ENCODE peak calls at places on chromosomes 12 and 14, in six cellular contexts. One of them, this sample, is unnamed.

GRCh38 chr14:80275208-80275850 is 64.0 kb upstream of the DIO2 start:
- DNase-seq in mesenchymal stem cell: peak; percentile 3
- DNase-seq in OCI-LY7: no peak
- DNase-seq in Caco-2: no peak
- DNase-seq in pancreas: no peak
- DNase-seq in SK-N-SH: no peak
- DNase-seq in this sample: no peak

GRCh38 chr14:22886500-22887259 is 3.7 kb downstream of the REM2 start:
- DNase-seq in mesenchymal stem cell: peak; percentile 70
- DNase-seq in OCI-LY7: peak; percentile 86
- DNase-seq in Caco-2: peak; percentile 75
- DNase-seq in pancreas: peak; percentile 78
- DNase-seq in SK-N-SH: peak; percentile 93
- DNase-seq in this sample: peak; percentile 94

GRCh38 chr14:62103497-62103896 is 341.3 kb downstream of the SNAPC1 start:
- DNase-seq in mesenchymal stem cell: no peak
- DNase-seq in OCI-LY7: no peak
- DNase-seq in Caco-2: no peak
- DNase-seq in pancreas: no peak
- DNase-seq in SK-N-SH: no peak
- DNase-seq in this sample: no peak

GRCh38 chr14:37590810-37591139 is 4.3 kb downstream of the FOXA1 start:
- DNase-seq in mesenchymal stem cell: no peak
- DNase-seq in OCI-LY7: no peak
- DNase-seq in Caco-2: no peak
- DNase-seq in pancreas: no peak
- DNase-seq in SK-N-SH: no peak
- DNase-seq in this sample: no peak

GRCh38 chr14:52304248-52304904 is 9.7 kb upstream of the PTGER2 start:
- DNase-seq in mesenchymal stem cell: no peak
- DNase-seq in OCI-LY7: no peak
- DNase-seq in Caco-2: no peak
- DNase-seq in pancreas: no peak
- DNase-seq in SK-N-SH: no peak
- DNase-seq in this sample: no peak

GRCh38 chr14:91254456-91254855 is 10.0 kb upstream of the GPR68 start:
- DNase-seq in mesenchymal stem cell: no peak
- DNase-seq in OCI-LY7: peak; percentile 47
- DNase-seq in Caco-2: no peak
- DNase-seq in pancreas: no peak
- DNase-seq in SK-N-SH: no peak
- DNase-seq in this sample: no peak

GRCh38 chr14:34169561-34169960 is 218.7 kb upstream of the EGLN3 start:
- DNase-seq in mesenchymal stem cell: no peak
- DNase-seq in OCI-LY7: no peak
- DNase-seq in Caco-2: no peak
- DNase-seq in pancreas: no peak
- DNase-seq in SK-N-SH: no peak
- DNase-seq in this sample: no peak

GRCh38 chr12:46360908-46361666 is 11.5 kb downstream of the SLC38A2 start:
- DNase-seq in mesenchymal stem cell: no peak
- DNase-seq in OCI-LY7: peak; percentile 49
- DNase-seq in Caco-2: no peak
- DNase-seq in pancreas: no peak
- DNase-seq in SK-N-SH: no peak
- DNase-seq in this sample: no peak

GRCh38 chr12:29714966-29715365 is 68.8 kb downstream of the TMTC1 start:
- DNase-seq in mesenchymal stem cell: no peak
- DNase-seq in OCI-LY7: no peak
- DNase-seq in Caco-2: no peak
- DNase-seq in pancreas: no peak
- DNase-seq in SK-N-SH: no peak
- DNase-seq in this sample: no peak

GRCh38 chr12:53532524-53533445 is 25.5 kb upstream of the NPFF start:
- DNase-seq in mesenchymal stem cell: no peak
- DNase-seq in OCI-LY7: no peak
- DNase-seq in Caco-2: no peak
- DNase-seq in pancreas: no peak
- DNase-seq in SK-N-SH: no peak
- DNase-seq in this sample: no peak

GRCh38 chr14:76500480-76500879 is 124.5 kb downstream of the ESRRB start:
- DNase-seq in mesenchymal stem cell: no peak
- DNase-seq in OCI-LY7: no peak
- DNase-seq in Caco-2: peak; percentile 20
- DNase-seq in pancreas: no peak
- DNase-seq in SK-N-SH: no peak
- DNase-seq in this sample: no peak

GRCh38 chr14:74583689-74584434 is 28.2 kb downstream of the LTBP2 start:
- DNase-seq in mesenchymal stem cell: peak; percentile 73
- DNase-seq in OCI-LY7: no peak
- DNase-seq in Caco-2: no peak
- DNase-seq in pancreas: no peak
- DNase-seq in SK-N-SH: no peak
- DNase-seq in this sample: no peak

GRCh38 chr12:130506844-130507243 is 169.2 kb downstream of the PIWIL1 start:
- DNase-seq in mesenchymal stem cell: no peak
- DNase-seq in OCI-LY7: peak; percentile 3
- DNase-seq in Caco-2: peak; percentile 56
- DNase-seq in pancreas: no peak
- DNase-seq in SK-N-SH: no peak
- DNase-seq in this sample: no peak

GRCh38 chr14:105060751-105061427 is 4.3 kb downstream of the GPR132 start:
- DNase-seq in mesenchymal stem cell: no peak
- DNase-seq in OCI-LY7: peak; percentile 69
- DNase-seq in Caco-2: no peak
- DNase-seq in pancreas: no peak
- DNase-seq in SK-N-SH: peak; percentile 67
- DNase-seq in this sample: peak; percentile 73

GRCh38 chr14:105063041-105063440 is 2.2 kb downstream of the GPR132 start:
- DNase-seq in mesenchymal stem cell: no peak
- DNase-seq in OCI-LY7: no peak
- DNase-seq in Caco-2: no peak
- DNase-seq in pancreas: no peak
- DNase-seq in SK-N-SH: no peak
- DNase-seq in this sample: no peak

GRCh38 chr14:105064001-105064400 is 1.2 kb downstream of the GPR132 start:
- DNase-seq in mesenchymal stem cell: no peak
- DNase-seq in OCI-LY7: no peak
- DNase-seq in Caco-2: no peak
- DNase-seq in pancreas: no peak
- DNase-seq in SK-N-SH: no peak
- DNase-seq in this sample: no peak

GRCh38 chr14:105061428-105062047 is 3.7 kb downstream of the GPR132 start:
- DNase-seq in mesenchymal stem cell: no peak
- DNase-seq in OCI-LY7: no peak
- DNase-seq in Caco-2: peak; percentile 23
- DNase-seq in pancreas: no peak
- DNase-seq in SK-N-SH: no peak
- DNase-seq in this sample: no peak

DNA sequence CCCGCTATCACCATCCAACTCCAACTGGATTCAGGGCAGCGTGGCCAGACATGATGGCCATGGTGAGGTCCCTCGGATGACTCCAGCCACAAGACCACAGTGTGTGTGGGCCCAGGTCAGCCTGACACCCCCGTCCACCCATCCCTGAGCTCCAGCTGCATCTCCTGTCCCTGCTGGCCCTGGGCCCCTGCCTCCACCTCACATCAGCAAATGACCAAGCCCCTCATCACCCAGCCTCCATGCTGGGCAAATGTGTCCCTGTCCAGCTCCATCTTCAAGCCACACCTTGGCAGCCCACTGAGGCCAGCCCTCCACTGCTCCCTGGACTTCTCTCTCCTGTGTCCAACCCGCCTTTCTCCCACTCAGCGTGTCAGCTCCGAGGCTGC is 3.2 kb downstream of the GPR132 start:
- DNase-seq in mesenchymal stem cell: no peak
- DNase-seq in OCI-LY7: no peak
- DNase-seq in Caco-2: no peak
- DNase-seq in pancreas: no peak
- DNase-seq in SK-N-SH: no peak
- DNase-seq in this sample: no peak
- H3K4me3 ChIP-seq in mesenchymal stem cell: no peak overlapping the region
- H3K4me3 ChIP-seq in OCI-LY7: no peak overlapping the region
- H3K4me3 ChIP-seq in Caco-2: no peak overlapping the region
- H3K4me3 ChIP-seq in pancreas: no peak overlapping the region
- H3K4me3 ChIP-seq in SK-N-SH: no peak overlapping the region
- H3K4me3 ChIP-seq in this sample: no peak overlapping the region

DNA sequence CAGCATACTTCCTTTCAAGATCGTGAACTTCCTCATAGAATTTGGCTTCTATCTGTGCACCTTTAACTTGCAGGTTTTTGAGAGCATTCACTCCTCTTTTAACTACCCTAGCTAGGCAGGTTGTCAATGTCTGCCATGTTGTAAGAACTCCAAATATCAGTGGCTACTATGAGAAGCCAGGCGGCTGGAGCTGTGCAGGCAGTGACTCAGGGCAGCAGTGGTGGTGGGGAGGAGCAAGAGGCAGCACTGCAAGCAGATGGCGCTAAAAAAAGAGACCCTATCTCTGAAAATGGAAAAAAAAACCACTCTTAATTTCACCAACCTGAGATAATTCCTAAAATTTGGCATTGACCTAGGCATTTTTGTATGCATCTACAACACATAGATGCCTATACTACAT is 28.5 kb downstream of the YARS2 start:
- DNase-seq in mesenchymal stem cell: no peak
- DNase-seq in OCI-LY7: no peak
- DNase-seq in Caco-2: no peak
- DNase-seq in pancreas: no peak
- DNase-seq in SK-N-SH: no peak
- DNase-seq in this sample: no peak
- H3K36me3 ChIP-seq in mesenchymal stem cell: peaks cover 9% of the 10 kb centered on the region
- H3K36me3 ChIP-seq in OCI-LY7: peaks cover 81% of the 10 kb centered on the region
- H3K36me3 ChIP-seq in Caco-2: no peaks in the 10 kb centered on the region
- H3K36me3 ChIP-seq in pancreas: peaks cover 6% of the 10 kb centered on the region
- H3K36me3 ChIP-seq in SK-N-SH: peaks cover 49% of the 10 kb centered on the region
- H3K36me3 ChIP-seq in this sample: peaks cover 6% of the 10 kb centered on the region

DNA sequence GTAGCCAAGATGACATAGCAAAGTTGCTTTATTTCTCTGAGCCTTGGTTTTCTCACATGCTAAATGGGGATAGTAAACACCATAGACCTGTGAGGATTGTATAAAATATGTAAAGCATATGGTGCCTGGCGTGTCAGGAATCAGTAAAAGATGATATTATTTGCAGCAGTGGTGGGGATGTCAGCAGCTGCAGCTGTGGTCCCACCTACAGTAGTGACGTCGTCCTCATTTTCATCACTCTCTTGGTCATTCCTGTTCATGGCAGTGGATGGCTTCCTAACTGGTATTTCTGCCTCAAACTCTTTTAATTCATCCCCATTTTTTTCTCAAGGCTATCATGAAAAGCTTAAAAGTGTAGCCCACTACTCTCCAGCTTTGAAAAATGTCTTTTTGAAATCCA is 12.1 kb downstream of the BMAL2 start:
- DNase-seq in mesenchymal stem cell: no peak
- DNase-seq in OCI-LY7: no peak
- DNase-seq in Caco-2: no peak
- DNase-seq in pancreas: no peak
- DNase-seq in SK-N-SH: no peak
- DNase-seq in this sample: no peak
- H3K4me3 ChIP-seq in mesenchymal stem cell: no peak overlapping the region
- H3K4me3 ChIP-seq in OCI-LY7: no peak overlapping the region
- H3K4me3 ChIP-seq in Caco-2: no peak overlapping the region
- H3K4me3 ChIP-seq in pancreas: no peak overlapping the region
- H3K4me3 ChIP-seq in SK-N-SH: no peak overlapping the region
- H3K4me3 ChIP-seq in this sample: no peak overlapping the region

GRCh38 chr14:102907303-102907844 is 15.1 kb upstream of the AMN start:
- DNase-seq in mesenchymal stem cell: no peak
- DNase-seq in OCI-LY7: no peak
- DNase-seq in Caco-2: no peak
- DNase-seq in pancreas: no peak
- DNase-seq in SK-N-SH: no peak
- DNase-seq in this sample: peak; percentile 52

GRCh38 chr14:102903889-102904512 is 18.5 kb upstream of the AMN start:
- DNase-seq in mesenchymal stem cell: no peak
- DNase-seq in OCI-LY7: no peak
- DNase-seq in Caco-2: no peak
- DNase-seq in pancreas: no peak
- DNase-seq in SK-N-SH: no peak
- DNase-seq in this sample: peak; percentile 39

GRCh38 chr14:102903248-102903888 is 19.1 kb upstream of the AMN start:
- DNase-seq in mesenchymal stem cell: no peak
- DNase-seq in OCI-LY7: no peak
- DNase-seq in Caco-2: no peak
- DNase-seq in pancreas: no peak
- DNase-seq in SK-N-SH: peak; percentile 24
- DNase-seq in this sample: peak; percentile 58

GRCh38 chr14:102906616-102907302 is 15.7 kb upstream of the AMN start:
- DNase-seq in mesenchymal stem cell: no peak
- DNase-seq in OCI-LY7: no peak
- DNase-seq in Caco-2: no peak
- DNase-seq in pancreas: no peak
- DNase-seq in SK-N-SH: peak; percentile 19
- DNase-seq in this sample: peak; percentile 48

DNA sequence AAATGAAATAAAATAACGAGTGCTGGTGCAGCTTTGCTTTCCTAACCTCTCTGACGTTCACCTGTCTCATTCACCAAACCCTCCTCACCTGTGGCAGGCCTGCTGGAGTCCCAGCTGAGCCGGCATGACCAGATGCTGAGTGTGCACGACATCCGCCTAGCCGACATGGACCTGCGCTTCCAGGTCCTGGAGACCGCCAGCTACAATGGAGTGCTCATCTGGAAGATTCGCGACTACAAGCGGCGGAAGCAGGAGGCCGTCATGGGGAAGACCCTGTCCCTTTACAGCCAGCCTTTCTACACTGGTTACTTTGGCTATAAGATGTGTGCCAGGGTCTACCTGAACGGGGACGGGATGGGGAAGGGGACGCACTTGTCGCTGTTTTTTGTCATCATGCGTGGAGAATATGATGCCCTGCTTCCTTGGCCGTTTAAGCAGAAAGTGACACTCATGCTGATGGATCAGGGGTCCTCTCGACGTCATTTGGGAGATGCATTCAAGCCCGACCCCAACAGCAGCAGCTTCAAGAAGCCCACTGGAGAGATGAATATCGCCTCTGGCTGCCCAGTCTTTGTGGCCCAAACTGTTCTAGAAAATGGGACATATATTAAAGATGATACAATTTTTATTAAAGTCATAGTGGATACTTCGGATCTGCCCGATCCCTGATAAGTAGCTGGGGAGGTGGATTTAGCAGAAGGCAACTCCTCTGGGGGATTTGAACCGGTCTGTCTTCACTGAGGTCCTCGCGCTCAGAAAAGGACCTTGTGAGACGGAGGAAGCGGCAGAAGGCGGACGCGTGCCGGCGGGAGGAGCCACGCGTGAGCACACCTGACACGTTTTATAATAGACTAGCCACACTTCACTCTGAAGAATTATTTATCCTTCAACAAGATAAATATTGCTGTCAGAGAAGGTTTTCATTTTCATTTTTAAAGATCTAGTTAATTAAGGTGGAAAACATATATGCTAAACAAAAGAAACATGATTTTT is 17.1 kb upstream of the AMN start:
- DNase-seq in mesenchymal stem cell: no peak
- DNase-seq in OCI-LY7: no peak
- DNase-seq in Caco-2: no peak
- DNase-seq in pancreas: no peak
- DNase-seq in SK-N-SH: no peak
- DNase-seq in this sample: peak; percentile 33
- H3K36me3 ChIP-seq in mesenchymal stem cell: peaks cover 77% of the 10 kb centered on the region
- H3K36me3 ChIP-seq in OCI-LY7: no peaks in the 10 kb centered on the region
- H3K36me3 ChIP-seq in Caco-2: no peaks in the 10 kb centered on the region
- H3K36me3 ChIP-seq in pancreas: no peaks in the 10 kb centered on the region
- H3K36me3 ChIP-seq in SK-N-SH: peaks cover 24% of the 10 kb centered on the region
- H3K36me3 ChIP-seq in this sample: no peaks in the 10 kb centered on the region

GRCh38 chr14:97218336-97218712 is 421.1 kb downstream of the VRK1 start:
- DNase-seq in mesenchymal stem cell: no peak
- DNase-seq in OCI-LY7: no peak
- DNase-seq in Caco-2: no peak
- DNase-seq in pancreas: no peak
- DNase-seq in SK-N-SH: no peak
- DNase-seq in this sample: no peak
- H3K4me3 ChIP-seq in mesenchymal stem cell: no peak overlapping the region
- H3K4me3 ChIP-seq in OCI-LY7: no peak overlapping the region
- H3K4me3 ChIP-seq in Caco-2: no peak overlapping the region
- H3K4me3 ChIP-seq in pancreas: no peak overlapping the region
- H3K4me3 ChIP-seq in SK-N-SH: no peak overlapping the region
- H3K4me3 ChIP-seq in this sample: peak overlapping the region; percentile 63

This sample was measured in H7.